ENCODE peak calls at places on chromosomes 16 and 17, in six cellular contexts. Q is ovary; X is heart left ventricle; L is pancreas; J is spleen; N is CD8-positive, alpha-beta T cell. F is an unnamed sample.

GRCh38 chr17:43694081-43694870 is 32.6 kb upstream of the MEOX1 start:
- DNase-seq in Q (peak), X (peak), L (peak), J (peak), N (peak), F (peak)

GRCh38 chr17:64281962-64282752 is 19.1 kb upstream of the TEX2 start:
- DNase-seq in Q (peak), X (no peak), L (no peak), J (peak), N (no peak), F (peak)

GRCh38 chr16:3983081-3983520 is 102.6 kb upstream of the CREBBP start:
- DNase-seq in Q (peak), X (peak), L (peak), J (peak), N (peak), F (peak)

GRCh38 chr16:86821933-86822332 is 243.6 kb downstream of the FOXL1 start:
- DNase-seq in Q (no peak), X (no peak), L (no peak), J (no peak), N (no peak), F (no peak)

GRCh38 chr16:27217256-27217655 is 13.9 kb downstream of the KDM8 start:
- DNase-seq in Q (no peak), X (peak), L (no peak), J (no peak), N (no peak), F (no peak)

GRCh38 chr17:42518046-42518754 is 17.8 kb upstream of the NAGLU start:
- DNase-seq in Q (peak), X (peak), L (no peak), J (peak), N (no peak), F (peak)

GRCh38 chr16:68066763-68067162 is 18.4 kb upstream of the NFATC3 start:
- DNase-seq in Q (no peak), X (no peak), L (no peak), J (no peak), N (no peak), F (no peak)

GRCh38 chr17:77722366-77722765 is 236.1 kb upstream of the TNRC6C start:
- DNase-seq in Q (no peak), X (no peak), L (no peak), J (no peak), N (no peak), F (no peak)

GRCh38 chr16:79613009-79613408 is 12.5 kb upstream of the MAF start:
- DNase-seq in Q (no peak), X (no peak), L (no peak), J (no peak), N (no peak), F (no peak)

GRCh38 chr17:55641559-55642160 is 81.0 kb downstream of the TMEM100 start:
- DNase-seq in Q (peak), X (peak), L (no peak), J (peak), N (no peak), F (peak)

GRCh38 chr16:12137344-12138094 is 161.0 kb downstream of the SNX29 start:
- DNase-seq in Q (no peak), X (no peak), L (no peak), J (no peak), N (no peak), F (no peak)

GRCh38 chr17:50864747-50865059 is 1.5 kb downstream of the TOB1 start:
- DNase-seq in Q (no peak), X (no peak), L (no peak), J (no peak), N (no peak), F (no peak)

GRCh38 chr17:50861334-50861676 is 4.8 kb downstream of the TOB1 start:
- DNase-seq in Q (no peak), X (no peak), L (no peak), J (no peak), N (no peak), F (no peak)

GRCh38 chr17:50863221-50863843 is 2.8 kb downstream of the TOB1 start:
- DNase-seq in Q (no peak), X (no peak), L (no peak), J (no peak), N (no peak), F (no peak)

GRCh38 chr17:50863931-50864330 is 2.2 kb downstream of the TOB1 start:
- DNase-seq in Q (no peak), X (no peak), L (no peak), J (no peak), N (no peak), F (no peak)

DNA sequence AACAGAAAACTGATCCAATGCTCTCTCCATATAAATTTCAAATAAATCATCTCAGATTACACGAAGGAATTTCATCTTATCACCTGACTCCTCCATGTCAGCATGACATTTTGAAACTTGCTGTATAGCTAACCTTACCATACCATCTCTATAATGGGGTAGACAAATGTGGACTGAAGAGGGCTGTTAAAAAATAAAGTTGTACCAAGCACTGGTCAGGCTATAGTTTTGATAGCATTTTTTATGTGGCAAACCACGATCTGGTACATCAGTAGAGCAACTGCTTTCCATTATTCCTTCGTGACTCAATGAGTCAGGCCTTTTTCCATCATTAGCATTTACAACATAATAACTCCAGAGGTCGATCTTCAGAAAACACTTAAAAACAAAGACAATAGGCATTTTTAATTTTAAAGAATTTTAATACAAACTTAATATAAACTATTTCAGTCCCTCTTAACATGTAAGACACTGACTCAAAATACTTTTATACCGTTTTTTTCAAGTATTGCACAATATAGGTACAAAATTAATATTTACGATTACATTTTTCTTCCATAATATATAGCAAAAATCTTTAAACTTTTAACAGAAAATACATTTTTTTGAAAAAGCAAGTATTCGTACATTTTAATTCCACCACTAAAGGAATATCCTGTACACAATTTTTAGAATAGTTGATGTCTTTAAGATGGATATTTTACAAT is 4.2 kb downstream of the TOB1 start:
- DNase-seq in Q (no peak), X (no peak), L (no peak), J (no peak), N (no peak), F (no peak)
- H3K4me3 ChIP-seq in Q (no peak), X (no peak), L (peak), J (no peak), N (no peak), F (peak)

GRCh38 chr16:30068333-30068732 is 2.8 kb downstream of the ALDOA start:
- DNase-seq in Q (no peak), X (no peak), L (no peak), J (no peak), N (no peak), F (no peak)

GRCh38 chr16:30070490-30070889 is 4.9 kb downstream of the ALDOA start:
- DNase-seq in Q (no peak), X (no peak), L (no peak), J (no peak), N (no peak), F (no peak)

GRCh38 chr16:30069575-30070462 is 4.3 kb downstream of the ALDOA start:
- DNase-seq in Q (peak), X (peak), L (peak), J (no peak), N (no peak), F (peak)

GRCh38 chr16:30067584-30067916 is 2.0 kb downstream of the ALDOA start:
- DNase-seq in Q (no peak), X (no peak), L (no peak), J (no peak), N (no peak), F (no peak)

GRCh38 chr16:30068750-30069574 is 3.4 kb downstream of the ALDOA start:
- DNase-seq in Q (no peak), X (no peak), L (peak), J (no peak), N (peak), F (no peak)
- H3K27ac ChIP-seq in Q (no peak), X (peak), L (no peak), J (peak), N (no peak), F (peak)

GRCh38 chr17:35778641-35779196 is 16.7 kb downstream of the MMP28 start:
- DNase-seq in Q (no peak), X (no peak), L (peak), J (no peak), N (no peak), F (no peak)

GRCh38 chr17:35784895-35785294 is 10.5 kb downstream of the MMP28 start:
- DNase-seq in Q (no peak), X (no peak), L (no peak), J (no peak), N (no peak), F (no peak)

GRCh38 chr17:35775583-35775982 is 14.9 kb downstream of the C17orf50 start:
- DNase-seq in Q (no peak), X (no peak), L (no peak), J (no peak), N (no peak), F (no peak)

GRCh38 chr17:35775039-35775438 is 14.4 kb downstream of the C17orf50 start:
- DNase-seq in Q (no peak), X (no peak), L (peak), J (no peak), N (no peak), F (no peak)

DNA sequence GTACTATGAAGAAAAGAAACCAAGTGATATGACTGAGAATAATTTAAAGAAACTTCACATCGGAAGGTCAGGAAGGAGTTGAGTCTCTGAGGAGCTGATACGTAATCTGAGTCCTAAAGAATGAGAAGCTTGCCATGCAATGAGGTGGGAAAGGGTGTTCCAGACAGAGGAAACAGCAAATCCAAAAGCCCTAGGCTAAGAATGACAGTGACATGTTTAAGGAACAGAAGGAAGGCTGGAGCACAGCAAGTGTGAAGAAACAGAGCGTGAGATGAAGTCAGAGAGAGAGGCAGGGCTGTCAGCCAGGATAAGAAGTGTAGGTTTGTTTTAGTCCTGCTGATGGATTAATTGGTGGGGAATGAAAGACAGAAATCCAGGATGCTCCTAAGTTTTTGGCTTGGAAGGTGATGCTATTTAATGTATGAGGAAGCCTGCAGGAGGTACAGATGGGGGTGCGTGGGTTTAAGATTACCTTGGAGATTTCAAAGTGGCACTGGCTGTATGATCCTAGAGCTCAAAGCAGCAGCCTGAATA is 14.5 kb downstream of the MMP28 start:
- DNase-seq in Q (no peak), X (no peak), L (no peak), J (no peak), N (no peak), F (no peak)
- TF ChIP-seq CTCF in Q (no peak), X (no peak), L (no peak), J (no peak), N (no peak), F (no peak)

GRCh38 chr17:40561871-40562611 is 3.2 kb downstream of the CCR7 start:
- DNase-seq in Q (no peak), X (no peak), L (peak), J (peak), N (no peak), F (no peak)

GRCh38 chr17:40560592-40561293 is 4.5 kb downstream of the CCR7 start:
- DNase-seq in Q (no peak), X (no peak), L (peak), J (peak), N (no peak), F (no peak)

GRCh38 chr17:40562841-40563370 is 2.4 kb downstream of the CCR7 start:
- DNase-seq in Q (no peak), X (no peak), L (no peak), J (no peak), N (no peak), F (no peak)

GRCh38 chr17:40559954-40560591 is 5.2 kb downstream of the CCR7 start:
- DNase-seq in Q (peak), X (peak), L (peak), J (peak), N (peak), F (peak)

GRCh38 chr17:40561294-40561870 is 3.9 kb downstream of the CCR7 start:
- DNase-seq in Q (no peak), X (no peak), L (no peak), J (peak), N (no peak), F (no peak)
- H3K4me3 ChIP-seq in Q (no peak), X (no peak), L (no peak), J (peak), N (peak), F (no peak)

F was measured in left ventricle myocardium inferior.